ENCODE peak calls at places on chromosomes 1 and 21, in ten cellular contexts. S is OCI-LY7, P is GM06990, T is uterus, I is heart right ventricle, J is astrocyte, C is psoas muscle, G is dorsolateral prefrontal cortex, Y is IMR-90, E is stomach. Z is an unnamed sample.

GRCh38 chr1:116751626-116752025 is 2.6 kb upstream of the CD2 start:
- DNase-seq in Y (no peak), T (no peak), G (no peak), S (no peak), E (no peak), J (no peak), C (no peak), P (no peak), I (no peak), Z (no peak)

GRCh38 chr1:154405762-154406571 is 824 bp downstream of the IL6R start:
- DNase-seq in G (peak; percentile 62), S (peak; percentile 11), T (peak; percentile 72), Y (peak; percentile 72), P (peak; percentile 72), I (peak; percentile 76), E (peak; percentile 77), C (peak; percentile 96), J (peak; percentile 39), Z (no peak)

GRCh38 chr1:6599141-6599975 is 3.3 kb downstream of the KLHL21 start:
- DNase-seq in S (peak; percentile 61), T (no peak), E (no peak), P (no peak), C (peak; percentile 75), J (no peak), I (no peak), G (no peak), Y (no peak), Z (no peak)

GRCh38 chr1:2097386-2098300 is 47.4 kb downstream of the PRKCZ start:
- DNase-seq in P (no peak), G (no peak), S (no peak), C (no peak), E (no peak), J (no peak), Y (no peak), I (no peak), T (no peak), Z (no peak)

GRCh38 chr1:36924282-36924791 is 110.0 kb downstream of the GRIK3 start:
- DNase-seq in Y (peak; percentile 18), P (no peak), J (no peak), G (peak; percentile 38), S (peak; percentile 76), I (peak; percentile 54), T (no peak), E (peak; percentile 49), C (no peak), Z (no peak)

GRCh38 chr1:22428672-22429071 is 23.0 kb upstream of the ZBTB40 start:
- DNase-seq in C (no peak), Y (peak; percentile 59), S (peak; percentile 88), T (no peak), G (no peak), P (no peak), E (no peak), I (peak; percentile 28), J (peak; percentile 27), Z (no peak)

GRCh38 chr1:224264321-224264720 is 65.7 kb downstream of the NVL start:
- DNase-seq in C (no peak), Y (peak; percentile 30), I (no peak), G (no peak), P (no peak), E (no peak), T (no peak), S (no peak), J (no peak), Z (no peak)

GRCh38 chr1:91224878-91225277 is 179.8 kb downstream of the HFM1 start:
- DNase-seq in J (no peak), I (no peak), Y (no peak), S (no peak), T (no peak), P (no peak), E (no peak), C (no peak), G (no peak), Z (no peak)

GRCh38 chr21:40049031-40049958 is 182.1 kb downstream of the PCP4 start:
- DNase-seq in S (no peak), Y (peak; percentile 11), T (peak; percentile 42), E (no peak), G (no peak), P (no peak), C (no peak), I (no peak), J (peak; percentile 79), Z (no peak)

GRCh38 chr1:55067022-55067781 is 27.9 kb downstream of the PCSK9 start:
- DNase-seq in J (no peak), E (no peak), G (peak; percentile 94), I (peak; percentile 76), P (no peak), Y (no peak), S (no peak), T (no peak), C (peak; percentile 92), Z (no peak)

GRCh38 chr1:218742478-218743260 is 397.5 kb downstream of the TGFB2 start:
- DNase-seq in Y (no peak), P (no peak), G (no peak), S (no peak), C (no peak), I (no peak), E (no peak), J (peak; percentile 8), T (no peak), Z (no peak)

GRCh38 chr1:151512801-151513625 is 1.8 kb downstream of the CGN start:
- DNase-seq in C (no peak), S (no peak), T (no peak), G (no peak), J (no peak), E (peak; percentile 90), P (no peak), I (no peak), Y (no peak), Z (no peak)

GRCh38 chr1:151513626-151514101 is 2.5 kb downstream of the CGN start:
- DNase-seq in Y (peak; percentile 22), C (no peak), I (no peak), P (no peak), J (no peak), S (peak; percentile 8), E (peak; percentile 85), G (no peak), T (no peak), Z (no peak)

GRCh38 chr1:151510957-151511635 is at the start of gene CGN:
- DNase-seq in I (peak; percentile 80), J (peak; percentile 59), C (peak; percentile 85), P (peak; percentile 89), E (peak; percentile 93), S (peak; percentile 95), G (peak; percentile 82), Y (peak; percentile 75), T (peak; percentile 82), Z (no peak)

GRCh38 chr1:151511636-151512215 is 539 bp downstream of the CGN start:
- DNase-seq in P (peak; percentile 48), Y (no peak), E (peak; percentile 65), J (no peak), C (no peak), S (peak; percentile 59), G (peak; percentile 49), T (peak; percentile 35), I (peak; percentile 8), Z (no peak)

GRCh38 chr1:151512326-151512725 is 1.1 kb downstream of the CGN start:
- DNase-seq in I (no peak), P (no peak), E (no peak), Y (no peak), C (no peak), S (no peak), J (no peak), G (no peak), T (no peak), Z (no peak)
- H3K4me3 ChIP-seq in I (no peak overlapping the region), P (peak overlapping the region; percentile 70), E (peak overlapping the region; percentile 70), Y (no peak overlapping the region), C (peak overlapping the region; percentile 73), S (peak overlapping the region; percentile 69), J (no peak overlapping the region), G (peak overlapping the region; percentile 78), T (peak overlapping the region; percentile 61), Z (peak overlapping the region; percentile 50)

GRCh38 chr1:19648689-19649088 is 4.6 kb downstream of the NBL1 start:
- DNase-seq in T (no peak), E (no peak), J (no peak), G (no peak), P (no peak), I (no peak), C (no peak), Y (no peak), S (no peak), Z (no peak)
- TF ChIP-seq CTCF in T (peak; percentile 43), E (no peak), J (no peak), G (no peak), P (no peak), I (no peak), C (no peak), Y (peak; percentile 33), S (peak; percentile 25), Z (no peak)

GRCh38 chr1:84574936-84575335 is 696 bp upstream of the CTBS start:
- DNase-seq in G (no peak), C (no peak), E (no peak), P (no peak), I (no peak), T (no peak), J (no peak), Y (no peak), S (no peak), Z (no peak)

GRCh38 chr1:84573967-84574842 is at the start of gene CTBS:
- DNase-seq in T (peak; percentile 85), S (peak; percentile 95), G (peak; percentile 72), C (peak; percentile 96), P (peak; percentile 89), E (peak; percentile 89), I (peak; percentile 90), J (peak; percentile 76), Y (peak; percentile 88), Z (peak; percentile 52)

GRCh38 chr1:84570436-84571149 is 3.6 kb downstream of the CTBS start:
- DNase-seq in S (no peak), I (no peak), J (peak; percentile 84), G (no peak), P (no peak), T (no peak), Y (peak; percentile 57), C (no peak), E (no peak), Z (no peak)

GRCh38 chr1:84571150-84571535 is 3.1 kb downstream of the CTBS start:
- DNase-seq in C (no peak), P (no peak), J (peak; percentile 53), G (no peak), I (no peak), E (no peak), T (no peak), Y (peak; percentile 51), S (no peak), Z (no peak)

GRCh38 chr1:84573481-84573966 is 716 bp downstream of the CTBS start:
- DNase-seq in J (no peak), G (no peak), S (peak; percentile 5), T (no peak), Y (no peak), C (no peak), I (no peak), E (no peak), P (no peak), Z (no peak)
- H3K4me3 ChIP-seq in J (peak overlapping the region; percentile 79), G (peak overlapping the region; percentile 95), S (peak overlapping the region; percentile 72), T (peak overlapping the region; percentile 87), Y (peak overlapping the region; percentile 80), C (peak overlapping the region; percentile 90), I (peak overlapping the region; percentile 73), E (peak overlapping the region; percentile 72), P (peak overlapping the region; percentile 84), Z (peak overlapping the region; percentile 66)

DNA sequence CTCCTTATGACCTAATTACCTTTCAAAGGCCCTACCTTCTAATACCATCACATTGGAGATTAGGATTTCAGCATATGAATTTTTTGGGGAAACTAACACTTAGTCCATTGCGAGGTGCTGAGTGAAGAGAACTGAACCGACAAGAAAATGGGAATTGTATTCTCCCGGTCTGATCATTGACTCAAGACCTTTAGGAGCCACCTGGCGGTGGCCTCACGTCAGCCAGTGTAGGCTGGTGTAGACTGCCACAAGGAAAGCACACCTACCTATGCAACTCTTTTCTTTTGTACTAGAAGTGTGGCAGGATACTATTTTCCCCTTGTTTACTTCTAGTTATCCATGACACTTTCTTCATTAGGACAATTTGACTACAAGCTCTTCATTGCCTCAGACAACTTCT is 333.5 kb upstream of the B3GALT2 start:
- DNase-seq in E (no peak), P (no peak), I (no peak), G (no peak), C (no peak), J (no peak), S (no peak), T (no peak), Y (no peak), Z (no peak)
- TF ChIP-seq CTCF in E (no peak), P (no peak), I (no peak), G (no peak), C (no peak), J (no peak), S (no peak), T (no peak), Y (no peak), Z (no peak)